ENCODE peak calls at places on chromosomes 7 and 10, in ten cellular contexts. P, W, E, G, D, U, N, H, Q and A are unnamed samples. For H3K4me1, the result is how much of the 10 kb centered on the place peaks cover.

GRCh38 chr7:7956531-7957221 is 11.9 kb upstream of the GLCCI1 start:
- DNase-seq in P (no peak), W (no peak), E (no peak), G (no peak), D (no peak), U (peak), N (no peak), H (no peak), Q (no peak), A (no peak)

GRCh38 chr10:90417466-90418210 is 440.2 kb downstream of the HTR7 start:
- DNase-seq in P (no peak), W (no peak), E (no peak), G (no peak), D (no peak), U (peak), N (no peak), H (no peak), Q (no peak), A (no peak)

GRCh38 chr10:48332166-48332870 is 25.8 kb downstream of the MAPK8 start:
- DNase-seq in P (no peak), W (no peak), E (no peak), G (no peak), D (no peak), U (no peak), N (no peak), H (no peak), Q (no peak), A (no peak)

GRCh38 chr10:94183666-94184264 is 179.0 kb downstream of the NOC3L start:
- DNase-seq in P (no peak), W (no peak), E (no peak), G (no peak), D (no peak), U (peak), N (no peak), H (peak), Q (no peak), A (no peak)

GRCh38 chr10:70477661-70478162 is 855 bp upstream of the PALD1 start:
- DNase-seq in P (no peak), W (peak), E (no peak), G (no peak), D (no peak), U (peak), N (peak), H (peak), Q (peak), A (peak)

GRCh38 chr10:56178210-56178609 is 182.8 kb downstream of the ZWINT start:
- DNase-seq in P (peak), W (no peak), E (peak), G (no peak), D (no peak), U (no peak), N (no peak), H (no peak), Q (no peak), A (no peak)

GRCh38 chr10:29189272-29189671 is 99.6 kb upstream of the LYZL1 start:
- DNase-seq in P (peak), W (no peak), E (no peak), G (no peak), D (no peak), U (no peak), N (no peak), H (no peak), Q (no peak), A (no peak)

GRCh38 chr10:70784476-70784875 is 701 bp downstream of the TBATA start:
- DNase-seq in P (no peak), W (no peak), E (no peak), G (no peak), D (no peak), U (peak), N (no peak), H (no peak), Q (no peak), A (no peak)

GRCh38 chr10:66565999-66566398 is 359.8 kb upstream of the LRRTM3 start:
- DNase-seq in P (no peak), W (no peak), E (no peak), G (no peak), D (no peak), U (no peak), N (no peak), H (no peak), Q (no peak), A (no peak)

GRCh38 chr7:88217675-88218427 is 2.0 kb downstream of the SRI start:
- DNase-seq in P (no peak), W (no peak), E (peak), G (no peak), D (no peak), U (no peak), N (no peak), H (no peak), Q (peak), A (peak)

GRCh38 chr7:158365332-158365731 is 222.3 kb downstream of the PTPRN2 start:
- DNase-seq in P (no peak), W (no peak), E (no peak), G (no peak), D (no peak), U (no peak), N (no peak), H (no peak), Q (no peak), A (no peak)

GRCh38 chr7:24587853-24588252 is 14.6 kb downstream of the PALS2 start:
- DNase-seq in P (no peak), W (no peak), E (peak), G (no peak), D (no peak), U (no peak), N (no peak), H (peak), Q (peak), A (peak)

GRCh38 chr7:88967432-88967831 is 171.9 kb upstream of the TEX47 start:
- DNase-seq in P (no peak), W (no peak), E (no peak), G (no peak), D (no peak), U (no peak), N (no peak), H (no peak), Q (no peak), A (no peak)

GRCh38 chr7:47576031-47576908 is 5.6 kb downstream of the TNS3 start:
- DNase-seq in P (peak), W (peak), E (no peak), G (peak), D (peak), U (peak), N (peak), H (no peak), Q (no peak), A (no peak)

GRCh38 chr10:13959443-13960359 is 371.0 kb downstream of the FRMD4A start:
- DNase-seq in P (no peak), W (no peak), E (peak), G (no peak), D (no peak), U (no peak), N (no peak), H (no peak), Q (no peak), A (no peak)

GRCh38 chr10:677038-677437 is 12.4 kb downstream of the DIP2C start:
- DNase-seq in P (no peak), W (no peak), E (no peak), G (no peak), D (no peak), U (no peak), N (no peak), H (no peak), Q (no peak), A (no peak)

GRCh38 chr7:101172005-101172853 is 6.9 kb upstream of the VGF start:
- DNase-seq in P (no peak), W (peak), E (no peak), G (no peak), D (no peak), U (no peak), N (no peak), H (no peak), Q (no peak), A (peak)

GRCh38 chr10:91901784-91902677 is 7.3 kb downstream of the FGFBP3 start:
- DNase-seq in P (no peak), W (no peak), E (no peak), G (peak), D (no peak), U (peak), N (peak), H (peak), Q (peak), A (no peak)

GRCh38 chr7:136134503-136134902 is 157.3 kb upstream of the MTPN start:
- DNase-seq in P (no peak), W (no peak), E (no peak), G (no peak), D (no peak), U (peak), N (no peak), H (peak), Q (no peak), A (no peak)

GRCh38 chr7:92635538-92635937 is 45.3 kb upstream of the FAM133B start:
- DNase-seq in P (no peak), W (no peak), E (no peak), G (no peak), D (no peak), U (no peak), N (no peak), H (no peak), Q (no peak), A (no peak)
- H3K4me1 ChIP-seq in P (half or more), W (under half), E (under half), G (under half), D (under half), U (under half), N (under half), H (under half), Q (under half), A (under half)

DNA sequence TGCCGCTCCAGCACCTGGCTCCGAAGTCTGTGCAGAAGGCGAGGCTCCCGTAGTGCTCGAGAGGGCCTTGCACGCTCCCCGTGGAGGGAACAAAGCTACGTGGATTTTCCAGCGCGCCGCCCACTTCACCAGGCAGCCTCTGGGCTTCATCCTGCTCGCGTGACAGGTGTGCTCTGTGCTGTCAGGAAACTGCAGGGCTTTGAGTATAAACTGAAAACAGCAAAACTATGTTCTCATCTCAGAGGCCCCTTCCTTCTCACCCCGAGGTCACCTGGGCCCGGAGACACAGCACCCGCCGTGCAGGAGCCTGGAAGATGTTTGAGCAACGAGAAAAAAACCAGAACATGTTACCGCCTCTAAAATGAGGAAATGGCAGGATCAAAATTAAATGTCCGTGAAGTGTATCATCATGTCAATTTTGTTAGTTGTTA is 17.6 kb upstream of the GPR146 start:
- DNase-seq in P (no peak), W (peak), E (no peak), G (no peak), D (no peak), U (no peak), N (no peak), H (no peak), Q (no peak), A (no peak)
- H3K4me1 ChIP-seq in P (under half), W (half or more), E (under half), G (under half), D (half or more), U (under half), N (under half), H (under half), Q (under half), A (under half)

GRCh38 chr7:142470336-142470830 is 212.5 kb upstream of the PRSS58 start:
- DNase-seq in P (no peak), W (no peak), E (no peak), G (no peak), D (no peak), U (no peak), N (no peak), H (no peak), Q (no peak), A (no peak)
- H3K4me1 ChIP-seq in P (under half), W (under half), E (under half), G (under half), D (under half), U (under half), N (under half), H (under half), Q (under half), A (under half)

GRCh38 chr10:71835671-71836593 is 15.1 kb downstream of the PSAP start:
- DNase-seq in P (peak), W (peak), E (peak), G (no peak), D (peak), U (peak), N (peak), H (peak), Q (no peak), A (no peak)
- H3K4me1 ChIP-seq in P (half or more), W (half or more), E (under half), G (half or more), D (half or more), U (under half), N (under half), H (half or more), Q (under half), A (under half)

DNA sequence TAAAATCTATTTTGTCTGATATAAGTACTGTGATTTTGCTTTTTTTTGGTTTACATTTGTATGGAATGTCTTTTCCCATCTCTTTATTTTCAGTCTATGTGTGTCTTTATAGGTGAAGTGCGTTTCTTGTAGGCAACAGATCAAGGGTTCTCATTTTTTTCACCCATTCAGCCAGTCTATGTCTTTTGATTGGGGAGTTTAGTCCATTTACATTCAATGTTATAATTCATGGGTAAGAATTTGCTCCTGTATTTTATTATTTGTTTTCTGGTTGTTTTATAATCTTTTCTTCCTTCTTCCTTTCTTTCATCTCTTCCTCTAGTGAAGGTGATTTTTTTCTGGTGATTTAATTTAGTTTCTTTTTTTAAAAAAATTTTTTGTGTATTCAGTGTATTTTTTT is 104.8 kb upstream of the TMEM229A start:
- DNase-seq in P (no peak), W (no peak), E (no peak), G (no peak), D (no peak), U (no peak), N (no peak), H (no peak), Q (no peak), A (no peak)
- H3K4me1 ChIP-seq in P (under half), W (under half), E (under half), G (under half), D (under half), U (under half), N (under half), H (under half), Q (under half), A (under half)

GRCh38 chr7:2129376-2130375 is 103.1 kb downstream of the MAD1L1 start:
- DNase-seq in P (no peak), W (peak), E (no peak), G (no peak), D (no peak), U (no peak), N (no peak), H (no peak), Q (no peak), A (no peak)
- H3K4me1 ChIP-seq in P (under half), W (under half), E (under half), G (under half), D (under half), U (under half), N (under half), H (under half), Q (under half), A (under half)